ENCODE peak calls at places on chromosomes 5 and 9, in six cellular contexts. Y, N, E, A, Z and H are unnamed samples. For H3K4me1, the result is how much of the 10 kb centered on the place peaks cover.

GRCh38 chr5:17897776-17898175 is 263.5 kb downstream of the TAF11L14 start:
- DNase-seq in Y (no peak), N (no peak), E (no peak), A (no peak), Z (no peak), H (no peak)

GRCh38 chr5:146761809-146762208 is 116.7 kb downstream of the PPP2R2B start:
- DNase-seq in Y (no peak), N (no peak), E (no peak), A (no peak), Z (no peak), H (no peak)

GRCh38 chr9:133522073-133522910 is 2.5 kb downstream of the MYMK start:
- DNase-seq in Y (peak), N (no peak), E (no peak), A (no peak), Z (no peak), H (peak)

GRCh38 chr5:81884871-81885270 is 87.0 kb upstream of the ATG10 start:
- DNase-seq in Y (no peak), N (no peak), E (no peak), A (no peak), Z (no peak), H (no peak)

GRCh38 chr5:168612123-168612522 is 33.0 kb upstream of the PANK3 start:
- DNase-seq in Y (no peak), N (no peak), E (no peak), A (no peak), Z (no peak), H (no peak)

GRCh38 chr9:123867971-123868370 is 62.0 kb downstream of the DENND1A start:
- DNase-seq in Y (no peak), N (no peak), E (no peak), A (no peak), Z (no peak), H (no peak)

GRCh38 chr9:36987891-36988290 is 46.2 kb downstream of the PAX5 start:
- DNase-seq in Y (no peak), N (peak), E (no peak), A (peak), Z (no peak), H (no peak)

GRCh38 chr9:136695435-136695895 is 8.2 kb upstream of the AGPAT2 start:
- DNase-seq in Y (peak), N (no peak), E (no peak), A (peak), Z (no peak), H (peak)

GRCh38 chr5:73119492-73120157 is 750 bp upstream of the TMEM171 start:
- DNase-seq in Y (no peak), N (peak), E (no peak), A (no peak), Z (no peak), H (peak)

GRCh38 chr9:114004221-114004716 is 73.8 kb downstream of the AMBP start:
- DNase-seq in Y (peak), N (peak), E (no peak), A (no peak), Z (no peak), H (peak)

GRCh38 chr5:72503888-72504491 is 3.2 kb downstream of the ZNF366 start:
- DNase-seq in Y (no peak), N (no peak), E (no peak), A (peak), Z (no peak), H (no peak)

GRCh38 chr5:174520420-174521396 is 203.7 kb upstream of the MSX2 start:
- DNase-seq in Y (no peak), N (peak), E (no peak), A (no peak), Z (peak), H (no peak)

GRCh38 chr5:133110709-133111108 is 58.9 kb downstream of the HSPA4 start:
- DNase-seq in Y (no peak), N (no peak), E (no peak), A (no peak), Z (no peak), H (no peak)

GRCh38 chr5:126830061-126830460 is 53.1 kb downstream of the LMNB1 start:
- DNase-seq in Y (no peak), N (no peak), E (no peak), A (no peak), Z (no peak), H (no peak)

GRCh38 chr5:128338649-128339048 is 199.4 kb downstream of the FBN2 start:
- DNase-seq in Y (peak), N (no peak), E (no peak), A (no peak), Z (no peak), H (no peak)

GRCh38 chr9:109652971-109653370 is 127.0 kb upstream of the PALM2AKAP2 start:
- DNase-seq in Y (peak), N (peak), E (no peak), A (peak), Z (no peak), H (no peak)

GRCh38 chr5:169657127-169657526 is 20.1 kb downstream of the DOCK2 start:
- DNase-seq in Y (no peak), N (no peak), E (no peak), A (no peak), Z (no peak), H (no peak)

GRCh38 chr5:148978370-148979103 is 84.3 kb downstream of the SH3TC2 start:
- DNase-seq in Y (no peak), N (no peak), E (no peak), A (peak), Z (no peak), H (no peak)

GRCh38 chr9:89452561-89452960 is 45.4 kb downstream of the SEMA4D start:
- DNase-seq in Y (no peak), N (no peak), E (no peak), A (no peak), Z (no peak), H (no peak)

GRCh38 chr9:22237497-22238363 is 208.9 kb upstream of the DMRTA1 start:
- DNase-seq in Y (no peak), N (no peak), E (no peak), A (peak), Z (no peak), H (no peak)

GRCh38 chr9:114007991-114008666 is 70.0 kb downstream of the AMBP start:
- DNase-seq in Y (no peak), N (peak), E (no peak), A (no peak), Z (no peak), H (no peak)

GRCh38 chr5:172439785-172440480 is 14.4 kb downstream of the SH3PXD2B start:
- DNase-seq in Y (no peak), N (no peak), E (no peak), A (no peak), Z (no peak), H (no peak)

GRCh38 chr9:127974769-127975261 is 6.0 kb downstream of the EEIG1 start:
- DNase-seq in Y (peak), N (peak), E (no peak), A (no peak), Z (no peak), H (peak)

GRCh38 chr9:126652140-126652558 is 38.4 kb downstream of the LMX1B start:
- DNase-seq in Y (no peak), N (peak), E (no peak), A (no peak), Z (no peak), H (peak)

GRCh38 chr5:154092356-154092755 is 53.6 kb downstream of the MFAP3 start:
- DNase-seq in Y (no peak), N (no peak), E (no peak), A (no peak), Z (no peak), H (no peak)

GRCh38 chr9:100561256-100561655 is 16.6 kb upstream of the CAVIN4 start:
- DNase-seq in Y (no peak), N (no peak), E (no peak), A (no peak), Z (no peak), H (no peak)

GRCh38 chr5:14268236-14268701 is 125.1 kb downstream of the TRIO start:
- DNase-seq in Y (no peak), N (peak), E (no peak), A (peak), Z (no peak), H (no peak)

GRCh38 chr5:14268738-14269137 is 125.6 kb downstream of the TRIO start:
- DNase-seq in Y (peak), N (no peak), E (no peak), A (no peak), Z (no peak), H (no peak)

GRCh38 chr5:14270212-14270702 is 127.1 kb downstream of the TRIO start:
- DNase-seq in Y (peak), N (peak), E (no peak), A (peak), Z (no peak), H (peak)

GRCh38 chr5:14267166-14267838 is 124.2 kb downstream of the TRIO start:
- DNase-seq in Y (no peak), N (peak), E (no peak), A (peak), Z (no peak), H (no peak)

GRCh38 chr5:14269395-14269794 is 126.3 kb downstream of the TRIO start:
- DNase-seq in Y (no peak), N (peak), E (no peak), A (peak), Z (no peak), H (no peak)
- H3K4me1 ChIP-seq in Y (half or more), N (under half), E (under half), A (half or more), Z (under half), H (under half)

GRCh38 chr9:69252436-69252835 is 72.6 kb upstream of the ENTREP1 start:
- DNase-seq in Y (no peak), N (no peak), E (no peak), A (no peak), Z (no peak), H (no peak)
- H3K4me3 ChIP-seq in Y (no peak), N (no peak), E (no peak), A (no peak), Z (no peak), H (no peak)

DNA sequence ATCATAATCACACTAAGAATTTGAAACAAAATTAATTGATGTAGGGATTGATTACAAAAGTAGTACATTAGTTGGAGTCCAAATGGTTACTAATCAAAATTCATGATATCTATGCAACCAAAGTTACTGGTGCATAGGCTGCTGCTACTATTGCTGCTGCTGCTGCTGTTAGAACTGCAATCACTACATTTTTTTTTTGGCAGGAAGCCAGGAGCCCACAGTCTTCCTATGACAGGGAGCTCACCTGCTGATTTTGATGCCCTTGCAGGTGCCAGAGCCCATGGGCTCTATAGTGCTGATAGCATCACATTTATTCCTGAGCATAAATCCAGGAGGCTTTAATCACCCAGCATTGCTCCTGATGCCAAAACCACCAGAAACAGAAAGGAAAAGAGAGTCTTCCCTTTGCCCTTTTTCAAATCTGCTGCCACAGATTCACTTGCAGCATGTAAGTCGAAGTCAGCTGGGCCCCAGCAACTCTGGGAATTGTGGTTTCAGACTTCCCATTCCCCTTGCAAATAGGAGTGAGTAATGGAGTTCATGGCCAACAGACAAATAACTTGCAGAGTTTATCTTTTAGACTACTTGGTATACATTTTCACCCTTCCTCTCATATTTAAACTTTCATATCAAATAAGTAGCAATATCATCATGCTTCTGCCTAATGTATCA is 17.6 kb downstream of the SLCO6A1 start:
- DNase-seq in Y (no peak), N (no peak), E (no peak), A (peak), Z (no peak), H (no peak)
- H3K4me1 ChIP-seq in Y (under half), N (under half), E (under half), A (under half), Z (under half), H (under half)

GRCh38 chr5:141041427-141041785 is 9.8 kb upstream of the PCDHB1 start:
- DNase-seq in Y (no peak), N (no peak), E (no peak), A (no peak), Z (no peak), H (no peak)

GRCh38 chr5:141040763-141041426 is 10.3 kb upstream of the PCDHB1 start:
- DNase-seq in Y (peak), N (peak), E (peak), A (peak), Z (peak), H (peak)

GRCh38 chr5:141039061-141039460 is 12.1 kb upstream of the PCDHB1 start:
- DNase-seq in Y (no peak), N (no peak), E (no peak), A (no peak), Z (no peak), H (no peak)

GRCh38 chr5:141039517-141039916 is 11.7 kb upstream of the PCDHB1 start:
- DNase-seq in Y (no peak), N (no peak), E (no peak), A (peak), Z (no peak), H (no peak)

GRCh38 chr5:141040093-141040762 is 10.9 kb upstream of the PCDHB1 start:
- DNase-seq in Y (peak), N (peak), E (no peak), A (peak), Z (peak), H (no peak)
- H3K4me3 ChIP-seq in Y (peak), N (peak), E (no peak), A (peak), Z (peak), H (peak)

GRCh38 chr5:151067632-151068031 is 13.2 kb downstream of the TNIP1 start:
- DNase-seq in Y (peak), N (no peak), E (no peak), A (no peak), Z (no peak), H (no peak)

GRCh38 chr5:151065609-151066008 is 15.2 kb downstream of the TNIP1 start:
- DNase-seq in Y (no peak), N (no peak), E (no peak), A (no peak), Z (no peak), H (no peak)

GRCh38 chr5:151068571-151069197 is 12.2 kb downstream of the TNIP1 start:
- DNase-seq in Y (peak), N (no peak), E (no peak), A (no peak), Z (no peak), H (no peak)

GRCh38 chr5:151068189-151068570 is 12.7 kb downstream of the TNIP1 start:
- DNase-seq in Y (peak), N (no peak), E (no peak), A (no peak), Z (no peak), H (no peak)

DNA sequence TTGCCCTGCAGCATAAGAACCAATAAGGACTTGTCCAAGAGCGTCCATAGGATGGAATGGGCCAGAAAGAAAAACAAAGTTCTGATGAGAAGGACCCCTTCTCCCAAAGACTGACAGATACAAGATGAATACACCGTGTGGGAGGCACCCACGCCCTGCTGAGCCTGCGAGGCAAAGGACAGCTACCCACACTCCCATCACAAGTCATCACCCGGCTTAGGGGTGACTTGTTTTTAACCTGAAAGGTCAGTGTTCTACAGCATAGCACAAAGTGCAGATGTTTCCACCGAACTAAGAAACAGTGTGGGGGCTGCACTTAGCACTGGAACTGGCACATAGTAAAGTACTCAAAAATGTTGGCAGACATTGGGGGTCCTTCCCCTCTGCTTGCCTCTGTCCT is 13.9 kb downstream of the TNIP1 start:
- DNase-seq in Y (no peak), N (no peak), E (no peak), A (no peak), Z (no peak), H (no peak)
- H3K4me1 ChIP-seq in Y (half or more), N (under half), E (half or more), A (under half), Z (under half), H (under half)

GRCh38 chr5:178225174-178225573 is 7.4 kb downstream of the PHYKPL start:
- DNase-seq in Y (peak), N (no peak), E (no peak), A (no peak), Z (no peak), H (no peak)

GRCh38 chr5:178222292-178222691 is 10.3 kb downstream of the PHYKPL start:
- DNase-seq in Y (peak), N (no peak), E (no peak), A (no peak), Z (no peak), H (no peak)

GRCh38 chr5:178224403-178224802 is 8.2 kb downstream of the PHYKPL start:
- DNase-seq in Y (peak), N (no peak), E (no peak), A (no peak), Z (no peak), H (no peak)

GRCh38 chr5:178223196-178223773 is 9.3 kb downstream of the PHYKPL start:
- DNase-seq in Y (peak), N (peak), E (no peak), A (no peak), Z (no peak), H (no peak)

GRCh38 chr5:178223828-178224335 is 8.7 kb downstream of the PHYKPL start:
- DNase-seq in Y (peak), N (peak), E (no peak), A (no peak), Z (no peak), H (no peak)
- H3K4me3 ChIP-seq in Y (no peak), N (no peak), E (no peak), A (no peak), Z (no peak), H (no peak)